ENCODE peak calls at places on chromosome 13, in four cellular contexts. Y is ELF-1, N is BE2C, F is HTR-8/SVneo. R is an unnamed sample.

GRCh38 chr13:44396295-44396962 is 22.8 kb downstream of the SERP2 start:
- DNase-seq in Y (no peak), N (peak; percentile 82), F (no peak), R (no peak)

GRCh38 chr13:44686478-44687071 is 110.4 kb upstream of the TSC22D1 start:
- DNase-seq in Y (no peak), N (no peak), F (no peak), R (no peak)

GRCh38 chr13:111177081-111177711 is 62.1 kb downstream of the ARHGEF7 start:
- DNase-seq in Y (no peak), N (no peak), F (no peak), R (peak; percentile 73)

GRCh38 chr13:97586941-97587340 is 153.0 kb downstream of the RAP2A start:
- DNase-seq in Y (peak; percentile 18), N (no peak), F (no peak), R (no peak)

GRCh38 chr13:51801631-51802099 is 2.3 kb downstream of the DHRS12 start:
- DNase-seq in Y (no peak), N (no peak), F (no peak), R (peak; percentile 88)

GRCh38 chr13:109776575-109776974 is 9.8 kb downstream of the IRS2 start:
- DNase-seq in Y (no peak), N (no peak), F (no peak), R (no peak)

GRCh38 chr13:44313674-44314073 is 60.0 kb upstream of the SERP2 start:
- DNase-seq in Y (no peak), N (no peak), F (no peak), R (no peak)

GRCh38 chr13:111058796-111059506 is 56.2 kb upstream of the ARHGEF7 start:
- DNase-seq in Y (peak; percentile 69), N (no peak), F (no peak), R (no peak)

GRCh38 chr13:45402641-45403040 is 15.5 kb downstream of the SLC25A30 start:
- DNase-seq in Y (no peak), N (no peak), F (no peak), R (no peak)

GRCh38 chr13:45527699-45528462 is 63.1 kb downstream of the COG3 start:
- DNase-seq in Y (peak; percentile 59), N (no peak), F (no peak), R (no peak)